ENCODE peak calls at places on chromosomes 11 and 22, in four cellular contexts. One of them, this sample, is unnamed.

GRCh38 chr22:29476116-29476515 is 3.9 kb upstream of the NEFH start:
- DNase-seq in IMR-90: no peak
- DNase-seq in heart right ventricle: no peak
- DNase-seq in fibroblast of mammary gland: no peak
- DNase-seq in this sample: no peak

GRCh38 chr11:93322207-93322606 is 8.3 kb upstream of the DEUP1 start:
- DNase-seq in IMR-90: no peak
- DNase-seq in heart right ventricle: no peak
- DNase-seq in fibroblast of mammary gland: no peak
- DNase-seq in this sample: no peak

GRCh38 chr11:121901853-121902252 is 214.2 kb downstream of the BLID start:
- DNase-seq in IMR-90: no peak
- DNase-seq in heart right ventricle: no peak
- DNase-seq in fibroblast of mammary gland: no peak
- DNase-seq in this sample: no peak

GRCh38 chr11:34915136-34916013 is 804 bp downstream of the APIP start:
- DNase-seq in IMR-90: peak
- DNase-seq in heart right ventricle: no peak
- DNase-seq in fibroblast of mammary gland: peak
- DNase-seq in this sample: no peak

GRCh38 chr11:106152824-106153223 is 75.4 kb downstream of the AASDHPPT start:
- DNase-seq in IMR-90: peak
- DNase-seq in heart right ventricle: no peak
- DNase-seq in fibroblast of mammary gland: peak
- DNase-seq in this sample: peak

GRCh38 chr11:61832207-61832606 is 4.1 kb downstream of the FADS2 start:
- DNase-seq in IMR-90: no peak
- DNase-seq in heart right ventricle: no peak
- DNase-seq in fibroblast of mammary gland: no peak
- DNase-seq in this sample: no peak

GRCh38 chr11:41431784-41432183 is 27.7 kb downstream of the LRRC4C start:
- DNase-seq in IMR-90: no peak
- DNase-seq in heart right ventricle: no peak
- DNase-seq in fibroblast of mammary gland: no peak
- DNase-seq in this sample: no peak

GRCh38 chr11:12008790-12009616 is 577 bp upstream of the DKK3 start:
- DNase-seq in IMR-90: peak
- DNase-seq in heart right ventricle: peak
- DNase-seq in fibroblast of mammary gland: no peak
- DNase-seq in this sample: peak

GRCh38 chr11:408154-409007 is 6.4 kb downstream of the SIGIRR start:
- DNase-seq in IMR-90: no peak
- DNase-seq in heart right ventricle: no peak
- DNase-seq in fibroblast of mammary gland: no peak
- DNase-seq in this sample: no peak

DNA sequence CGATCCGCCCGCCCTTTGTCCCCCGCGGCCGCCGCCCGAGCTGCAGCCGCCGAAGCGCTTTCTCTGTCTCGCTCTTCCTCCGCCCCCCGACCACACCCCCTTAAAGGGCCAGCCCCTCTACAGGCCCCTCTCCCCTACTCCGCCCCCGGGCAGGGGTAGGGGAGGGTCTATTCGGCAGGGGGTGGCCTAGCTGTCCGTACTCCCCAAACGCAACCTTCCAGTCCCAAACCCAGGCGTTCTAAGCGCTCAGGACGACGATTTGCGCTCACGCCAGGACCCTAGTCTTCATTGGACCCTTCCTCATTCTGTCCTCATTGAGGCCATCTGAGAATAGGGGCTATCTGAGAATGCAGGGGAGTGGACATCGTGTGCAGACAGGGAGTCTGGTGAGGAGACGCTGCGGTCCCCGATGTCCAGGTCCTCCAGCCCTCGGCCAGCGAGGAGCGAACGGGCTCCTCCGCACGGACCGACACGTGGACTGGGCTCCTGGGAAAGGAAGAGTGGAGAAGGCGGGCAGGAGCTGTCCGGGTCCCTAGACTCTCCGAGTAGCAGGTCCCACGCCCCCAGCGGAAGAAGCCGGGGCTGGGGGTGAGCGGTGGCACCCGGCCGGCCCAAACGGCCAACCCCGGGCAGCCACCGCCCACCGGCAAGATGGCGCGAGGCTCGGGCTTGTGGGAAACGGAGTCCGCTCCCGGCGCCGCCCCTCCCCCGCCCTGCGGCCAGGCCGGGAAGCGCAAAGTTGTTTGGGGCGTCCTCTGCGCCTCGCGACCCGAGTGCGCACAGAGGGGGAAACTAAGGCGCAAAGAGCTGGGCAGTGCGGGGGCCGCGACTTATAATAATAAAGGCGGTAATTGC is at the start of gene PPP1R14B:
- DNase-seq in IMR-90: peak
- DNase-seq in heart right ventricle: peak
- DNase-seq in fibroblast of mammary gland: peak
- DNase-seq in this sample: peak
- TF ChIP-seq CTCF in IMR-90: peak
- TF ChIP-seq CTCF in heart right ventricle: peak
- TF ChIP-seq CTCF in fibroblast of mammary gland: no peak
- TF ChIP-seq CTCF in this sample: no peak

GRCh38 chr11:126391286-126391954 is 35.9 kb downstream of the ST3GAL4 start:
- DNase-seq in IMR-90: no peak
- DNase-seq in heart right ventricle: no peak
- DNase-seq in fibroblast of mammary gland: no peak
- DNase-seq in this sample: no peak

GRCh38 chr11:126392638-126393023 is 37.1 kb downstream of the ST3GAL4 start:
- DNase-seq in IMR-90: no peak
- DNase-seq in heart right ventricle: no peak
- DNase-seq in fibroblast of mammary gland: no peak
- DNase-seq in this sample: no peak

GRCh38 chr11:126394036-126394435 is 38.5 kb downstream of the ST3GAL4 start:
- DNase-seq in IMR-90: no peak
- DNase-seq in heart right ventricle: no peak
- DNase-seq in fibroblast of mammary gland: no peak
- DNase-seq in this sample: no peak

GRCh38 chr11:126391970-126392637 is 36.6 kb downstream of the ST3GAL4 start:
- DNase-seq in IMR-90: no peak
- DNase-seq in heart right ventricle: peak
- DNase-seq in fibroblast of mammary gland: no peak
- DNase-seq in this sample: peak

DNA sequence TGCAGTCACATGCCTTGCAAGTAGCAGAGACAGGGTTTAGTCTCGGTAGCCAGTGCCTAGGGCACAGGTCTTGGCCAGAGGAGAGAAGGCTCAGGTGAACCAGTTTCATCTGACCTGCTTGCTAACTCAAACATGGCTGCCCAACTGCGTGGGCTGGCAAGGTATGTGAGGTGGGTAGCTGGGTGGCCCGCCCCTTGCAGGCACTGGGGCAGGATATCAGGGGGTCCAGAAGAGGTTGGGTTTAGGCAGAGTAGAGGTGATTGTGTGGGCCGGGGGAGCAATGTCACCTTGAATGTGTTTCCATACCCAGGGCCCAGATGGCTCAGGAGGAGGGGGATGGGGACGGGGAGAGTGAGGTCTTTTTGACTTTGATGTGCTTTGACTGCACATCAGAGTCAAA is 37.7 kb downstream of the ST3GAL4 start:
- DNase-seq in IMR-90: no peak
- DNase-seq in heart right ventricle: no peak
- DNase-seq in fibroblast of mammary gland: no peak
- DNase-seq in this sample: no peak
- TF ChIP-seq CTCF in IMR-90: no peak
- TF ChIP-seq CTCF in heart right ventricle: no peak
- TF ChIP-seq CTCF in fibroblast of mammary gland: no peak
- TF ChIP-seq CTCF in this sample: no peak

GRCh38 chr11:30045144-30045543 is 28.3 kb upstream of the KCNA4 start:
- DNase-seq in IMR-90: no peak
- DNase-seq in heart right ventricle: no peak
- DNase-seq in fibroblast of mammary gland: no peak
- DNase-seq in this sample: no peak

GRCh38 chr11:30046211-30046945 is 29.5 kb upstream of the KCNA4 start:
- DNase-seq in IMR-90: no peak
- DNase-seq in heart right ventricle: no peak
- DNase-seq in fibroblast of mammary gland: no peak
- DNase-seq in this sample: no peak

DNA sequence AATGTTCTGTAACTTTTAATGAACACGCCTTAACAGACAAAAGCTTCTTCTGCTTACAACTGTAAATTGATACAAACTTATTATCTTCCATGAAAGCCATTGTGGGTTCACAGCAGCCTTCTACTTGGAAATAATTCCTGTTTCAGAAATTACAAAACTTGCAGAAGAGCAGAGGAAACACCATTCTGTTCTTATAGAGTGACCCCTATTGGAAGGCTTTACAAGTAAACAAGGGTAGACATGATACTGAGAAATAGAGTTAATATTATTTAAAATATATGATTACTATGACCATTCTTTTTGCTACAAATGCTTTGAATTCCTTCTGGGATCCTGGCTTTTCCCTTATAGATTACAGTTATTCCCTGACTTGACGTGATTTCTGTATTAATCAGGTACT is 32.4 kb upstream of the KCNA4 start:
- DNase-seq in IMR-90: no peak
- DNase-seq in heart right ventricle: no peak
- DNase-seq in fibroblast of mammary gland: no peak
- DNase-seq in this sample: no peak
- TF ChIP-seq CTCF in IMR-90: no peak
- TF ChIP-seq CTCF in heart right ventricle: no peak
- TF ChIP-seq CTCF in fibroblast of mammary gland: no peak
- TF ChIP-seq CTCF in this sample: no peak

GRCh38 chr11:134071766-134072403 is 3.0 kb downstream of the JAM3 start:
- DNase-seq in IMR-90: peak
- DNase-seq in heart right ventricle: no peak
- DNase-seq in fibroblast of mammary gland: no peak
- DNase-seq in this sample: no peak
- TF ChIP-seq CTCF in IMR-90: no peak
- TF ChIP-seq CTCF in heart right ventricle: no peak
- TF ChIP-seq CTCF in fibroblast of mammary gland: no peak
- TF ChIP-seq CTCF in this sample: no peak

DNA sequence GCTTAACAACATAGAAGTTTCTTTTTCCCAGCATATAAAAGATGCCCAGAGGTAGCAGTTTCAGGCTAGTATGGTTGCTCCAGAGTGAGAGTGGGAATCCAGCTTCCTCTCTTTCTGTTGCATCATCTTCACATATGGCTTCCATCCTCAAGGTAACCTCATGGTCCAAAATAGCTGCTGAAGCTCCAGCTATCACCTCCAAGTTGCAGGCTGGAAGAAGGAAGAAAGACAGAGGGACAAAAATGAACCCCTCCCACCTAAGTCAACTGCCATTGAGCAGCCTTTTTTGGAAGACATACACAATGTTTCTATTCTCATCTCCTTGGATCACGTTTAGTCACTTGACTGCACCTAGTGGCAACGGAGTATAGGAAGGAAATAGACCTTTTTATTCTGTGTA is 5.3 kb downstream of the CSF2RB start:
- DNase-seq in IMR-90: no peak
- DNase-seq in heart right ventricle: no peak
- DNase-seq in fibroblast of mammary gland: no peak
- DNase-seq in this sample: no peak
- TF ChIP-seq CTCF in IMR-90: no peak
- TF ChIP-seq CTCF in heart right ventricle: no peak
- TF ChIP-seq CTCF in fibroblast of mammary gland: no peak
- TF ChIP-seq CTCF in this sample: no peak

GRCh38 chr11:86632499-86633269 is 39.7 kb downstream of the ME3 start:
- DNase-seq in IMR-90: peak
- DNase-seq in heart right ventricle: no peak
- DNase-seq in fibroblast of mammary gland: peak
- DNase-seq in this sample: peak
- TF ChIP-seq CTCF in IMR-90: no peak
- TF ChIP-seq CTCF in heart right ventricle: peak
- TF ChIP-seq CTCF in fibroblast of mammary gland: peak
- TF ChIP-seq CTCF in this sample: peak

GRCh38 chr11:125679837-125680236 is 810 bp downstream of the ACRV1 start:
- DNase-seq in IMR-90: no peak
- DNase-seq in heart right ventricle: no peak
- DNase-seq in fibroblast of mammary gland: no peak
- DNase-seq in this sample: no peak

GRCh38 chr11:125675196-125675595 is 5.5 kb downstream of the ACRV1 start:
- DNase-seq in IMR-90: peak
- DNase-seq in heart right ventricle: no peak
- DNase-seq in fibroblast of mammary gland: no peak
- DNase-seq in this sample: peak

GRCh38 chr11:125680747-125681146 is at the start of gene ACRV1:
- DNase-seq in IMR-90: no peak
- DNase-seq in heart right ventricle: no peak
- DNase-seq in fibroblast of mammary gland: no peak
- DNase-seq in this sample: peak

GRCh38 chr11:125674210-125674609 is 6.4 kb downstream of the ACRV1 start:
- DNase-seq in IMR-90: no peak
- DNase-seq in heart right ventricle: no peak
- DNase-seq in fibroblast of mammary gland: no peak
- DNase-seq in this sample: no peak

GRCh38 chr11:125679397-125679796 is 1.2 kb downstream of the ACRV1 start:
- DNase-seq in IMR-90: peak
- DNase-seq in heart right ventricle: no peak
- DNase-seq in fibroblast of mammary gland: peak
- DNase-seq in this sample: no peak
- TF ChIP-seq CTCF in IMR-90: peak
- TF ChIP-seq CTCF in heart right ventricle: peak
- TF ChIP-seq CTCF in fibroblast of mammary gland: peak
- TF ChIP-seq CTCF in this sample: no peak

GRCh38 chr11:130069684-130070108 is at the start of gene APLP2:
- DNase-seq in IMR-90: peak
- DNase-seq in heart right ventricle: peak
- DNase-seq in fibroblast of mammary gland: peak
- DNase-seq in this sample: peak

GRCh38 chr11:130070109-130070828 is 575 bp downstream of the APLP2 start:
- DNase-seq in IMR-90: peak
- DNase-seq in heart right ventricle: no peak
- DNase-seq in fibroblast of mammary gland: no peak
- DNase-seq in this sample: peak

GRCh38 chr11:130068986-130069683 is 559 bp upstream of the APLP2 start:
- DNase-seq in IMR-90: peak
- DNase-seq in heart right ventricle: peak
- DNase-seq in fibroblast of mammary gland: peak
- DNase-seq in this sample: peak

GRCh38 chr11:130066338-130066737 is 3.4 kb upstream of the APLP2 start:
- DNase-seq in IMR-90: no peak
- DNase-seq in heart right ventricle: no peak
- DNase-seq in fibroblast of mammary gland: no peak
- DNase-seq in this sample: no peak

DNA sequence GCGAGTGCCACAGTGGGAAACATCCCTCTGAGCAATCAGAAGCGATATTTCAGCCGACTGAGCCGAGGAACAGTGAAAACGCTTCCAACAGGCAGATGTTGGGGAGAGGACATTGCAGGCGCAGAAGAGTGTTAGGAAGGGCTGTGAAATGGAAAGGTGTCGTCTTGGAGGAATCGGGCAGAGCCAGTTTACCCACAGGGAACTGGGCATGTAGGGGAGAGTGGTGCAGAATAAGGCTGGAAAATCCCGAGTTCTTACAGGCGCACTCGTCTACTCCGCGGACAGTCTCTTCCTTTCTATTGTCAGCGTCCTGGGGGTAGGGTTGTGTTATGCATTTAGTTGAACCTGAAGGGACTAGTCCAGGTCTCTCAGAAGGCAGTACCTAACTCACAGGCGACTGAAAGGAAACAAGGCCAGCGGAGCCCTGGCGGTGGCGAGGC is 1.1 kb upstream of the APLP2 start:
- DNase-seq in IMR-90: no peak
- DNase-seq in heart right ventricle: no peak
- DNase-seq in fibroblast of mammary gland: no peak
- DNase-seq in this sample: peak
- TF ChIP-seq CTCF in IMR-90: no peak
- TF ChIP-seq CTCF in heart right ventricle: no peak
- TF ChIP-seq CTCF in fibroblast of mammary gland: no peak
- TF ChIP-seq CTCF in this sample: no peak